ENCODE peak calls at places on chromosomes 2 and 18, in nine cellular contexts. T is AG04450; V is tibial nerve; I is Panc1; D is psoas muscle; W is CD4-positive, alpha-beta memory T cell; P is naive thymus-derived CD4-positive, alpha-beta T cell; G is fibroblast of lung; J is CD8-positive, alpha-beta memory T cell. U is an unnamed sample. For H3K9me3, the result is how much of the 10 kb centered on the place peaks cover.

GRCh38 chr2:168482952-168483831 is 27.1 kb downstream of the CERS6 start:
- DNase-seq in W (no peak), T (no peak), G (no peak), D (no peak), P (no peak), V (no peak), J (no peak), I (no peak), U (no peak)

GRCh38 chr2:217880891-217881290 is 121.9 kb downstream of the TNS1 start:
- DNase-seq in I (no peak), G (no peak), W (no peak), V (no peak), T (no peak), J (no peak), P (no peak), D (peak), U (no peak)

GRCh38 chr2:185291035-185291647 is 447.5 kb upstream of the FSIP2 start:
- DNase-seq in D (no peak), I (peak), W (no peak), G (peak), P (no peak), V (no peak), J (no peak), T (no peak), U (no peak)

GRCh38 chr2:20168048-20168726 is 56.7 kb downstream of the SDC1 start:
- DNase-seq in J (peak), P (no peak), D (no peak), V (no peak), I (no peak), G (no peak), W (no peak), T (no peak), U (no peak)

GRCh38 chr2:133884739-133885381 is 316.6 kb upstream of the NCKAP5 start:
- DNase-seq in D (no peak), I (no peak), T (no peak), P (no peak), V (no peak), J (no peak), G (peak), W (no peak), U (no peak)

GRCh38 chr2:30283931-30284565 is 52.7 kb downstream of the LBH start:
- DNase-seq in D (no peak), J (no peak), I (no peak), T (no peak), W (no peak), P (no peak), V (no peak), G (no peak), U (no peak)

GRCh38 chr18:70072678-70073077 is 125.0 kb upstream of the CD226 start:
- DNase-seq in P (no peak), D (no peak), V (no peak), G (peak), T (peak), J (no peak), W (no peak), I (no peak), U (no peak)

GRCh38 chr2:163407296-163407695 is 328.5 kb downstream of the FIGN start:
- DNase-seq in I (no peak), J (no peak), W (no peak), D (no peak), V (no peak), G (peak), P (no peak), T (peak), U (no peak)

GRCh38 chr2:152369176-152369860 is 34.3 kb downstream of the FMNL2 start:
- DNase-seq in V (no peak), D (no peak), W (no peak), G (peak), J (no peak), T (peak), P (no peak), I (no peak), U (no peak)

GRCh38 chr18:68766433-68766832 is 31.4 kb upstream of the CCDC102B start:
- DNase-seq in T (no peak), G (peak), V (no peak), J (no peak), D (no peak), P (no peak), I (no peak), W (no peak), U (no peak)

GRCh38 chr2:74290066-74290465 is 53.1 kb downstream of the SLC4A5 start:
- DNase-seq in J (no peak), D (no peak), G (no peak), T (no peak), W (no peak), P (no peak), I (no peak), V (no peak), U (no peak)

GRCh38 chr2:239114119-239114581 is 266.3 kb downstream of the TWIST2 start:
- DNase-seq in G (peak), D (no peak), V (no peak), W (no peak), P (no peak), I (no peak), J (no peak), T (no peak), U (no peak)

GRCh38 chr18:58216071-58216471 is 172.0 kb downstream of the NEDD4L start:
- DNase-seq in I (no peak), W (no peak), V (no peak), T (no peak), J (no peak), P (no peak), D (no peak), G (peak), U (no peak)

GRCh38 chr2:2674836-2675235 is 343.8 kb upstream of the MYT1L start:
- DNase-seq in P (no peak), W (no peak), J (no peak), I (no peak), T (no peak), D (no peak), G (no peak), V (no peak), U (no peak)

GRCh38 chr2:159209341-159210306 is 76.9 kb downstream of the WDSUB1 start:
- DNase-seq in J (peak), T (no peak), P (peak), V (no peak), G (no peak), I (no peak), D (no peak), W (peak), U (peak)

GRCh38 chr2:223054193-223054781 is 2.3 kb downstream of the KCNE4 start:
- DNase-seq in T (no peak), D (peak), I (no peak), G (peak), P (no peak), J (no peak), V (peak), W (no peak), U (no peak)

GRCh38 chr2:62505649-62506420 is at the start of gene TMEM17:
- DNase-seq in J (no peak), I (peak), W (no peak), P (no peak), G (peak), D (peak), T (peak), V (peak), U (peak)

GRCh38 chr18:29651121-29651675 is 1391.3 kb downstream of the DSC3 start:
- DNase-seq in V (no peak), I (no peak), P (no peak), J (no peak), G (peak), T (no peak), D (no peak), W (no peak), U (no peak)

GRCh38 chr2:69815717-69816116 is 13.7 kb upstream of the GMCL1 start:
- DNase-seq in D (no peak), J (no peak), I (no peak), G (peak), P (no peak), V (no peak), W (no peak), T (no peak), U (no peak)

GRCh38 chr2:44768438-44769236 is 172.9 kb upstream of the SIX3 start:
- DNase-seq in W (no peak), P (no peak), V (no peak), J (no peak), I (no peak), T (no peak), D (no peak), G (no peak), U (no peak)

GRCh38 chr2:32064021-32064678 is 794 bp downstream of the SPAST start:
- DNase-seq in D (no peak), I (no peak), J (no peak), T (no peak), W (no peak), V (no peak), P (peak), G (no peak), U (no peak)

GRCh38 chr2:164911832-164912231 is 43.5 kb downstream of the SLC38A11 start:
- DNase-seq in W (no peak), P (no peak), D (no peak), V (no peak), I (no peak), G (no peak), J (no peak), T (no peak), U (no peak)

GRCh38 chr2:222837643-222838056 is 23.2 kb upstream of the ACSL3 start:
- DNase-seq in D (no peak), I (peak), T (no peak), W (no peak), J (no peak), P (no peak), G (peak), V (no peak), U (no peak)

GRCh38 chr2:19009510-19009909 is 348.9 kb downstream of the OSR1 start:
- DNase-seq in W (no peak), T (no peak), G (no peak), J (no peak), V (no peak), D (no peak), P (no peak), I (no peak), U (no peak)

GRCh38 chr2:3495956-3496355 is 23.4 kb downstream of the ADI1 start:
- DNase-seq in G (no peak), I (no peak), J (no peak), T (no peak), D (no peak), W (no peak), P (no peak), V (no peak), U (no peak)

GRCh38 chr2:182826051-182826450 is 40.4 kb downstream of the FRZB start:
- DNase-seq in P (no peak), I (no peak), T (no peak), V (no peak), G (no peak), J (no peak), D (no peak), W (no peak), U (no peak)

GRCh38 chr2:238698451-238699306 is 149.2 kb upstream of the TWIST2 start:
- DNase-seq in J (no peak), W (no peak), G (no peak), V (no peak), T (no peak), D (no peak), P (no peak), I (no peak), U (no peak)

GRCh38 chr18:41989508-41989907 is 34.5 kb downstream of the PIK3C3 start:
- DNase-seq in P (no peak), V (no peak), G (no peak), W (no peak), D (no peak), T (no peak), J (no peak), I (no peak), U (no peak)

GRCh38 chr18:35478520-35479435 is 19.0 kb downstream of the INO80C start:
- DNase-seq in T (no peak), W (no peak), I (peak), J (no peak), V (no peak), G (peak), P (no peak), D (no peak), U (no peak)

GRCh38 chr2:241771286-241772062 is 5.1 kb upstream of the GAL3ST2 start:
- DNase-seq in D (peak), I (no peak), P (no peak), V (no peak), J (peak), G (peak), W (no peak), T (no peak), U (no peak)

GRCh38 chr2:201880620-201881381 is 74.5 kb downstream of the CDK15 start:
- DNase-seq in T (no peak), W (no peak), J (no peak), D (no peak), P (no peak), V (no peak), G (peak), I (no peak), U (no peak)
- H3K27ac ChIP-seq in T (peak), W (no peak), J (no peak), D (peak), P (no peak), V (no peak), G (peak), I (no peak), U (no peak)

GRCh38 chr2:94774851-94775250 is 96.4 kb upstream of the TEKT4 start:
- DNase-seq in P (no peak), J (no peak), W (no peak), I (no peak), T (no peak), G (no peak), D (no peak), V (no peak), U (no peak)
- H3K9me3 ChIP-seq in P (under half), J (under half), W (under half), I (under half), T (under half), G (under half), D (under half), V (under half), U (under half)

GRCh38 chr2:135373702-135374101 is 157.3 kb downstream of the ZRANB3 start:
- DNase-seq in W (no peak), G (no peak), D (no peak), I (no peak), T (no peak), J (no peak), P (no peak), V (no peak), U (no peak)

GRCh38 chr2:135378591-135378990 is 152.4 kb downstream of the ZRANB3 start:
- DNase-seq in I (no peak), G (no peak), P (no peak), J (no peak), D (no peak), W (no peak), V (no peak), T (no peak), U (no peak)
- H3K27ac ChIP-seq in I (no peak), G (no peak), P (no peak), J (no peak), D (no peak), W (no peak), V (no peak), T (no peak), U (no peak)

GRCh38 chr18:9494778-9495302 is 19.5 kb downstream of the RALBP1 start:
- DNase-seq in I (no peak), V (no peak), W (no peak), G (peak), D (no peak), T (no peak), J (no peak), P (no peak), U (no peak)

GRCh38 chr18:9495465-9495864 is 20.2 kb downstream of the RALBP1 start:
- DNase-seq in W (no peak), I (no peak), V (no peak), G (no peak), P (no peak), D (no peak), T (no peak), J (no peak), U (no peak)

GRCh38 chr18:9495916-9496540 is 20.7 kb downstream of the RALBP1 start:
- DNase-seq in I (no peak), J (no peak), V (no peak), P (no peak), D (no peak), G (no peak), T (no peak), W (no peak), U (no peak)
- H3K9me3 ChIP-seq in I (under half), J (under half), V (under half), P (under half), D (under half), G (under half), T (under half), W (under half), U (under half)